ENCODE peak calls at places on chromosomes 1 and 21, in ten cellular contexts. H is activated T-cell treated with anti-CD3 and anti-CD28 coated beads, Interleukin-2, amount 50 U/mL, for 1 hour; G is RPMI8226; X is naive thymus-derived CD8-positive, alpha-beta T cell; K is GM06990; F is AG09309; T is transverse colon; B is activated naive CD8-positive, alpha-beta T cell treated with anti-CD3 and anti-CD28 coated beads for 36 hours; O is RWPE1; M is ELF-1. N is an unnamed sample.

GRCh38 chr21:36209626-36210171 is 53.1 kb downstream of the DOP1B start:
- DNase-seq in H (peak; percentile 31), G (peak; percentile 79), X (peak; percentile 38), K (no peak), F (peak; percentile 28), T (peak; percentile 67), B (no peak), O (peak; percentile 55), M (peak; percentile 75), N (peak; percentile 13)

GRCh38 chr1:243483084-243483845 is 227.4 kb downstream of the SDCCAG8 start:
- DNase-seq in H (peak; percentile 29), G (no peak), X (no peak), K (no peak), F (no peak), T (no peak), B (peak; percentile 33), O (no peak), M (peak; percentile 60), N (no peak)

GRCh38 chr1:179230251-179230650 is 774 bp upstream of the ABL2 start:
- DNase-seq in H (no peak), G (no peak), X (no peak), K (no peak), F (no peak), T (no peak), B (no peak), O (peak; percentile 52), M (no peak), N (no peak)

GRCh38 chr1:156910309-156910782 is 10.1 kb upstream of the LRRC71 start:
- DNase-seq in H (peak; percentile 65), G (peak; percentile 72), X (peak; percentile 55), K (no peak), F (no peak), T (peak; percentile 54), B (peak; percentile 62), O (no peak), M (peak; percentile 65), N (no peak)

GRCh38 chr1:40834968-40835545 is 27.1 kb downstream of the CITED4 start:
- DNase-seq in H (no peak), G (no peak), X (no peak), K (no peak), F (no peak), T (no peak), B (no peak), O (no peak), M (no peak), N (no peak)

GRCh38 chr21:45060675-45061311 is 13.6 kb upstream of the ADARB1 start:
- DNase-seq in H (no peak), G (no peak), X (no peak), K (no peak), F (no peak), T (no peak), B (no peak), O (no peak), M (no peak), N (no peak)

GRCh38 chr21:36113647-36114428 is 21.0 kb upstream of the CBR3 start:
- DNase-seq in H (peak; percentile 27), G (peak; percentile 55), X (peak; percentile 75), K (no peak), F (no peak), T (peak; percentile 85), B (no peak), O (no peak), M (no peak), N (no peak)

GRCh38 chr1:25724201-25724600 is 75.8 kb upstream of the SELENON start:
- DNase-seq in H (no peak), G (no peak), X (no peak), K (no peak), F (no peak), T (no peak), B (no peak), O (no peak), M (no peak), N (no peak)

GRCh38 chr1:21338568-21339401 is 48.5 kb upstream of the ECE1 start:
- DNase-seq in H (no peak), G (no peak), X (no peak), K (no peak), F (no peak), T (peak; percentile 75), B (no peak), O (no peak), M (peak; percentile 85), N (no peak)

GRCh38 chr1:221575605-221576004 is 166.3 kb downstream of the DUSP10 start:
- DNase-seq in H (no peak), G (no peak), X (no peak), K (no peak), F (no peak), T (no peak), B (no peak), O (no peak), M (no peak), N (no peak)

GRCh38 chr21:36117276-36117675 is 17.6 kb upstream of the CBR3 start:
- DNase-seq in H (no peak), G (no peak), X (no peak), K (no peak), F (no peak), T (no peak), B (no peak), O (no peak), M (no peak), N (no peak)

GRCh38 chr1:41895552-41895951 is 23.2 kb downstream of the HIVEP3 start:
- DNase-seq in H (no peak), G (no peak), X (no peak), K (no peak), F (no peak), T (no peak), B (no peak), O (no peak), M (no peak), N (no peak)

GRCh38 chr1:16967095-16967567 is 13.3 kb downstream of the MFAP2 start:
- DNase-seq in H (no peak), G (no peak), X (no peak), K (no peak), F (no peak), T (no peak), B (no peak), O (no peak), M (no peak), N (no peak)

N was measured in GM12864.